ENCODE peak calls at places on chromosomes 13 and 19, in five cellular contexts. One of them, this sample, is unnamed.

GRCh38 chr19:40995355-40995754 is 4.3 kb downstream of the CYP2B6 start:
- DNase-seq in NT2/D1: no peak
- DNase-seq in HepG2: no peak
- DNase-seq in HEK293T: no peak
- DNase-seq in GM12878: no peak
- DNase-seq in this sample: no peak

GRCh38 chr19:45800009-45800553 is 7.4 kb upstream of the DMWD start:
- DNase-seq in NT2/D1: no peak
- DNase-seq in HepG2: no peak
- DNase-seq in HEK293T: no peak
- DNase-seq in GM12878: no peak
- DNase-seq in this sample: no peak

GRCh38 chr19:13505761-13506549 is at the start of gene CACNA1A:
- DNase-seq in NT2/D1: no peak
- DNase-seq in HepG2: no peak
- DNase-seq in HEK293T: peak; percentile 54
- DNase-seq in GM12878: no peak
- DNase-seq in this sample: peak; percentile 80

GRCh38 chr19:52336976-52337375 is 933 bp downstream of the ZNF610 start:
- DNase-seq in NT2/D1: no peak
- DNase-seq in HepG2: no peak
- DNase-seq in HEK293T: no peak
- DNase-seq in GM12878: no peak
- DNase-seq in this sample: no peak

GRCh38 chr13:113077953-113078894 is 27.4 kb upstream of the F7 start:
- DNase-seq in NT2/D1: no peak
- DNase-seq in HepG2: no peak
- DNase-seq in HEK293T: no peak
- DNase-seq in GM12878: no peak
- DNase-seq in this sample: no peak

GRCh38 chr13:40231311-40231710 is 435.1 kb downstream of the FOXO1 start:
- DNase-seq in NT2/D1: no peak
- DNase-seq in HepG2: no peak
- DNase-seq in HEK293T: no peak
- DNase-seq in GM12878: no peak
- DNase-seq in this sample: no peak

GRCh38 chr19:43572172-43572588 is 3.1 kb downstream of the XRCC1 start:
- DNase-seq in NT2/D1: no peak
- DNase-seq in HepG2: no peak
- DNase-seq in HEK293T: no peak
- DNase-seq in GM12878: no peak
- DNase-seq in this sample: no peak

GRCh38 chr19:43438291-43439162 is 23.8 kb downstream of the TEX101 start:
- DNase-seq in NT2/D1: no peak
- DNase-seq in HepG2: no peak
- DNase-seq in HEK293T: no peak
- DNase-seq in GM12878: no peak
- DNase-seq in this sample: no peak

GRCh38 chr19:32686847-32687450 is 4.7 kb upstream of the NUDT19 start:
- DNase-seq in NT2/D1: no peak
- DNase-seq in HepG2: no peak
- DNase-seq in HEK293T: no peak
- DNase-seq in GM12878: no peak
- DNase-seq in this sample: no peak

GRCh38 chr13:35771898-35772297 is 295.4 kb upstream of the MAB21L1 start:
- DNase-seq in NT2/D1: no peak
- DNase-seq in HepG2: no peak
- DNase-seq in HEK293T: no peak
- DNase-seq in GM12878: no peak
- DNase-seq in this sample: no peak

GRCh38 chr19:58326501-58326913 is 287 bp upstream of the ZSCAN22 start:
- DNase-seq in NT2/D1: no peak
- DNase-seq in HepG2: no peak
- DNase-seq in HEK293T: no peak
- DNase-seq in GM12878: no peak
- DNase-seq in this sample: no peak

GRCh38 chr13:40402931-40403412 is 263.5 kb downstream of the FOXO1 start:
- DNase-seq in NT2/D1: no peak
- DNase-seq in HepG2: peak; percentile 71
- DNase-seq in HEK293T: no peak
- DNase-seq in GM12878: no peak
- DNase-seq in this sample: no peak

GRCh38 chr13:74919914-74920313 is 562.1 kb downstream of the TBC1D4 start:
- DNase-seq in NT2/D1: no peak
- DNase-seq in HepG2: no peak
- DNase-seq in HEK293T: no peak
- DNase-seq in GM12878: no peak
- DNase-seq in this sample: no peak

GRCh38 chr13:30832845-30833332 is 73.2 kb upstream of the MEDAG start:
- DNase-seq in NT2/D1: no peak
- DNase-seq in HepG2: peak; percentile 97
- DNase-seq in HEK293T: peak; percentile 84
- DNase-seq in GM12878: no peak
- DNase-seq in this sample: no peak

GRCh38 chr13:49545661-49546060 is 39.7 kb downstream of the RCBTB1 start:
- DNase-seq in NT2/D1: no peak
- DNase-seq in HepG2: no peak
- DNase-seq in HEK293T: no peak
- DNase-seq in GM12878: no peak
- DNase-seq in this sample: no peak

GRCh38 chr13:95153647-95154405 is 147.4 kb downstream of the ABCC4 start:
- DNase-seq in NT2/D1: peak; percentile 30
- DNase-seq in HepG2: no peak
- DNase-seq in HEK293T: no peak
- DNase-seq in GM12878: no peak
- DNase-seq in this sample: no peak

GRCh38 chr13:107205318-107206112 is 637.6 kb upstream of the ARGLU1 start:
- DNase-seq in NT2/D1: peak; percentile 48
- DNase-seq in HepG2: peak; percentile 31
- DNase-seq in HEK293T: peak; percentile 46
- DNase-seq in GM12878: no peak
- DNase-seq in this sample: peak; percentile 10

GRCh38 chr19:13978306-13978705 is 26.0 kb downstream of the DCAF15 start:
- DNase-seq in NT2/D1: peak; percentile 95
- DNase-seq in HepG2: no peak
- DNase-seq in HEK293T: no peak
- DNase-seq in GM12878: no peak
- DNase-seq in this sample: peak; percentile 94

GRCh38 chr19:16456652-16457194 is 15.0 kb downstream of the EPS15L1 start:
- DNase-seq in NT2/D1: no peak
- DNase-seq in HepG2: no peak
- DNase-seq in HEK293T: no peak
- DNase-seq in GM12878: no peak
- DNase-seq in this sample: peak; percentile 57

GRCh38 chr19:33297401-33298145 is 4.8 kb downstream of the CEBPA start:
- DNase-seq in NT2/D1: no peak
- DNase-seq in HepG2: no peak
- DNase-seq in HEK293T: no peak
- DNase-seq in GM12878: no peak
- DNase-seq in this sample: no peak

GRCh38 chr19:41376241-41376997 is at the start of gene TMEM91:
- DNase-seq in NT2/D1: no peak
- DNase-seq in HepG2: no peak
- DNase-seq in HEK293T: no peak
- DNase-seq in GM12878: no peak
- DNase-seq in this sample: no peak

GRCh38 chr19:5957132-5957531 is 20.8 kb downstream of the RANBP3 start:
- DNase-seq in NT2/D1: no peak
- DNase-seq in HepG2: no peak
- DNase-seq in HEK293T: no peak
- DNase-seq in GM12878: no peak
- DNase-seq in this sample: no peak

GRCh38 chr19:5956728-5957127 is 21.2 kb downstream of the RANBP3 start:
- DNase-seq in NT2/D1: no peak
- DNase-seq in HepG2: no peak
- DNase-seq in HEK293T: no peak
- DNase-seq in GM12878: no peak
- DNase-seq in this sample: no peak

GRCh38 chr19:5959260-5960004 is 18.5 kb downstream of the RANBP3 start:
- DNase-seq in NT2/D1: no peak
- DNase-seq in HepG2: no peak
- DNase-seq in HEK293T: no peak
- DNase-seq in GM12878: no peak
- DNase-seq in this sample: no peak

GRCh38 chr19:5958851-5959122 is 19.2 kb downstream of the RANBP3 start:
- DNase-seq in NT2/D1: no peak
- DNase-seq in HepG2: no peak
- DNase-seq in HEK293T: no peak
- DNase-seq in GM12878: no peak
- DNase-seq in this sample: no peak

DNA sequence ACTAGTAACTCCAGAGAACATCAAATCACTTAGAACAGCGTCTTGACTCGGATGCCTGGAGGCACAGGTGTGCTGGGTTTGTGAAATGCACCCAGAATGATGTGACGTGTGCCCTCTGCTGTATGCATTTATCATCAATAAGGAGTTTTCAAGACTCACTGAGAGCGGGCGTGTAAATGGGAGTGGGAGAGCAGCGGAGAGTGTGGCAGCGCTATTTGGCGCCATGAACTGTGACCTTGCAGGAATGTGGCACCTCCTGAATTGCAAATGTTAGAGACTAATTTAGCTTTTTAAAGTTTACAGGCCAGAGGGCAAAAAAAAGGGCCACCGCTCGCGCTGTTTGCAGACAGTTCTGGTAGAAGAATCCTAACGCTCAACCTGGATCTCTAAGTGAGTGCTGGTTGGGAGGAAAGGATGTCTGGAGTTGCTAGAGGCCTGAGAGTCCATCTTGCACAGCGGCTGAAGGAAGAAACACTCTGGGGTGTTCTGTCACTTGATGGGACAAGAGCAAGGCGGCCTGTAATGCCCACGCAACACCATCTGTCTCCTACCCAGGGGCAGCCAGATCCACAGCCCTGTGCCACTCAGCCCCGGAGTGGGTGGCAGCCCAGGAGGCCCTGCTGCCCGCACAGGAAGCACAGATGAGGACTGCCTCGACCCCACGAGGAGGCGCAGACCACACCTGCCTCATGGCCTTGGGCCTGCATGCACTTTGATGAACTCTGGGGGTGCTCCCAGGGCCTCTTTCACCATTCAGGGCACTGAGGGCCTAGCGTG is 19.7 kb downstream of the RANBP3 start:
- DNase-seq in NT2/D1: no peak
- DNase-seq in HepG2: no peak
- DNase-seq in HEK293T: no peak
- DNase-seq in GM12878: no peak
- DNase-seq in this sample: no peak
- TF ChIP-seq SUZ12 in NT2/D1: no peak
- TF ChIP-seq SUZ12 in HepG2: no peak
- TF ChIP-seq SUZ12 in HEK293T: no peak
- TF ChIP-seq SUZ12 in GM12878: no peak
- TF ChIP-seq SUZ12 in this sample: no peak

DNA sequence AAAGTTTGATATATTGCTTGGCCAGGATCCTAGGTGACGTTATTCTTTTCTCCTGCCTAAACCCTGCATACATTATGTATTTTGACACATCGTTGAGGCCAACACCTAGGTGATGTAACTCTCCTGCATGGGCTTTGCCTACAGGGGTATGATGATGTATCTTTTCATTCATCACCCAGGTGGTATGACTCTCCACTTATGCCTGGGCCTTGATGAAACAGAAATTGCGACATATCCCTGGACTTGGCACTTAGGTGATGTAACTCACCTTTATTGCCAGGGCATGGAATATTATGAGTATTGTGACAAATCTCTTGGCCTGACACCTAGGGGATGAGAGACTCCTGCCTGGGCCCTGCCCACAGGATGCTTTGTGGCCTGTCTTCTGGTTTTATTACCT is 18.5 kb upstream of the ZNF681 start:
- DNase-seq in NT2/D1: no peak
- DNase-seq in HepG2: no peak
- DNase-seq in HEK293T: no peak
- DNase-seq in GM12878: no peak
- DNase-seq in this sample: no peak
- TF ChIP-seq SUZ12 in NT2/D1: no peak
- TF ChIP-seq SUZ12 in HepG2: no peak
- TF ChIP-seq SUZ12 in HEK293T: no peak
- TF ChIP-seq SUZ12 in GM12878: no peak
- TF ChIP-seq SUZ12 in this sample: no peak

DNA sequence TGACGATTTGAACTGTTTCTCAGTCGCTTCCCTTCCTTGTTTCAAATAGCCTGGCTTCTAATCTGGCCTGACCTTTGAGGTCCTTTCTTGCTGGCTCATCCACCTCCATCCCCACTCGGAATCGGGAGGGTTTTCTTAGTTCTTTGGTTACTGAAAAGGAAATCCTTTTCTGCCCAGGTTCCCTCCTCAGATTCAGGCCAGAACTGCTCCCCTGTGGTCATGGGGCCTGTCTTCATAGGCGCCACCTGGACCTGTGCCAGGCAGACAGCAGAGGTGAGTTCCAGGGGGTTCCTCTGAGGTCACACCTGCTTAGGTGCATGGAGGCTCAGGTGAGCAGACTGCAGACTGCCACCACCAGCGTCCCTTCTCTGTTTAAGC is 62.4 kb downstream of the AKAP11 start:
- DNase-seq in NT2/D1: no peak
- DNase-seq in HepG2: no peak
- DNase-seq in HEK293T: no peak
- DNase-seq in GM12878: peak; percentile 50
- DNase-seq in this sample: peak; percentile 13
- TF ChIP-seq SUZ12 in NT2/D1: no peak
- TF ChIP-seq SUZ12 in HepG2: no peak
- TF ChIP-seq SUZ12 in HEK293T: no peak
- TF ChIP-seq SUZ12 in GM12878: no peak
- TF ChIP-seq SUZ12 in this sample: no peak

GRCh38 chr19:4524808-4525562 is 6.7 kb upstream of the PLIN4 start:
- DNase-seq in NT2/D1: peak; percentile 35
- DNase-seq in HepG2: no peak
- DNase-seq in HEK293T: peak; percentile 65
- DNase-seq in GM12878: no peak
- DNase-seq in this sample: no peak
- TF ChIP-seq SUZ12 in NT2/D1: no peak
- TF ChIP-seq SUZ12 in HepG2: no peak
- TF ChIP-seq SUZ12 in HEK293T: no peak
- TF ChIP-seq SUZ12 in GM12878: no peak
- TF ChIP-seq SUZ12 in this sample: no peak

GRCh38 chr19:50639121-50640112 is at the start of gene SYT3:
- DNase-seq in NT2/D1: no peak
- DNase-seq in HepG2: no peak
- DNase-seq in HEK293T: peak; percentile 82
- DNase-seq in GM12878: no peak
- DNase-seq in this sample: peak; percentile 80
- TF ChIP-seq SUZ12 in NT2/D1: no peak
- TF ChIP-seq SUZ12 in HepG2: peak; percentile 32
- TF ChIP-seq SUZ12 in HEK293T: peak; percentile 90
- TF ChIP-seq SUZ12 in GM12878: no peak
- TF ChIP-seq SUZ12 in this sample: no peak

GRCh38 chr13:59229861-59230260 is 933.9 kb downstream of the DIAPH3 start:
- DNase-seq in NT2/D1: no peak
- DNase-seq in HepG2: no peak
- DNase-seq in HEK293T: no peak
- DNase-seq in GM12878: no peak
- DNase-seq in this sample: no peak
- TF ChIP-seq SUZ12 in NT2/D1: no peak
- TF ChIP-seq SUZ12 in HepG2: no peak
- TF ChIP-seq SUZ12 in HEK293T: no peak
- TF ChIP-seq SUZ12 in GM12878: no peak
- TF ChIP-seq SUZ12 in this sample: no peak

GRCh38 chr19:51158474-51159129 is 16.5 kb downstream of the SIGLEC7 start:
- DNase-seq in NT2/D1: peak; percentile 35
- DNase-seq in HepG2: peak; percentile 42
- DNase-seq in HEK293T: peak; percentile 57
- DNase-seq in GM12878: no peak
- DNase-seq in this sample: peak; percentile 56
- TF ChIP-seq SUZ12 in NT2/D1: no peak
- TF ChIP-seq SUZ12 in HepG2: no peak
- TF ChIP-seq SUZ12 in HEK293T: no peak
- TF ChIP-seq SUZ12 in GM12878: no peak
- TF ChIP-seq SUZ12 in this sample: no peak

This sample was measured in H1.